ENCODE peak calls at places on chromosomes 6 and 20, in nine cellular contexts. K is colonic mucosa, E is breast epithelium, C is GF-D8, X is H9, L is glomerular endothelial cell, Q is CMK, T is heart left ventricle, Z is fibroblast of the aortic adventitia. H is an unnamed sample.

GRCh38 chr6:1047926-1048595 is 263.8 kb upstream of the FOXQ1 start:
- DNase-seq in K (no peak), E (no peak), C (no peak), X (no peak), L (no peak), Q (no peak), T (no peak), Z (no peak), H (no peak)

GRCh38 chr6:63272397-63272796 is 47.4 kb downstream of the LGSN start:
- DNase-seq in K (no peak), E (no peak), C (no peak), X (no peak), L (no peak), Q (no peak), T (no peak), Z (peak), H (peak)

GRCh38 chr6:33425668-33426577 is 6.1 kb downstream of the SYNGAP1 start:
- DNase-seq in K (peak), E (peak), C (peak), X (peak), L (no peak), Q (peak), T (peak), Z (peak), H (peak)

GRCh38 chr6:57278570-57278969 is 38.9 kb upstream of the PRIM2 start:
- DNase-seq in K (no peak), E (no peak), C (no peak), X (no peak), L (no peak), Q (no peak), T (no peak), Z (no peak), H (no peak)

GRCh38 chr6:7146079-7146828 is 38.5 kb downstream of the RREB1 start:
- DNase-seq in K (peak), E (peak), C (peak), X (no peak), L (no peak), Q (no peak), T (peak), Z (peak), H (peak)

GRCh38 chr6:16706029-16706428 is 55.2 kb downstream of the ATXN1 start:
- DNase-seq in K (no peak), E (no peak), C (no peak), X (no peak), L (no peak), Q (no peak), T (no peak), Z (no peak), H (no peak)

GRCh38 chr20:21571841-21572690 is 58.2 kb upstream of the NKX2-2 start:
- DNase-seq in K (no peak), E (no peak), C (no peak), X (no peak), L (peak), Q (no peak), T (no peak), Z (peak), H (no peak)

GRCh38 chr6:136408205-136408604 is 118.6 kb upstream of the BCLAF1 start:
- DNase-seq in K (no peak), E (no peak), C (no peak), X (no peak), L (no peak), Q (no peak), T (no peak), Z (peak), H (no peak)